ENCODE peak calls at places on chromosomes 16 and 17, in eight cellular contexts. V, F, G, Q, I, M, N and Z are unnamed samples.

GRCh38 chr16:67155305-67156145 is 4.2 kb downstream of the TRADD start:
- DNase-seq in V (no peak), F (peak; percentile 72), G (peak; percentile 55), Q (peak; percentile 80), I (no peak), M (peak; percentile 66), N (peak; percentile 80), Z (peak; percentile 87)

GRCh38 chr17:36505171-36505570 is 18.7 kb downstream of the ZNHIT3 start:
- DNase-seq in V (no peak), F (no peak), G (no peak), Q (no peak), I (no peak), M (no peak), N (no peak), Z (no peak)

GRCh38 chr17:7440113-7440822 is 956 bp downstream of the FGF11 start:
- DNase-seq in V (no peak), F (peak; percentile 71), G (peak; percentile 38), Q (peak; percentile 73), I (no peak), M (peak; percentile 32), N (peak; percentile 77), Z (peak; percentile 65)

GRCh38 chr16:30731411-30731810 is 16.8 kb upstream of the PHKG2 start:
- DNase-seq in V (no peak), F (no peak), G (no peak), Q (no peak), I (no peak), M (peak; percentile 22), N (no peak), Z (no peak)

GRCh38 chr17:41762841-41763240 is 23.7 kb downstream of the JUP start:
- DNase-seq in V (no peak), F (no peak), G (no peak), Q (no peak), I (no peak), M (no peak), N (no peak), Z (no peak)

GRCh38 chr17:70313450-70313849 is 144.1 kb downstream of the KCNJ2 start:
- DNase-seq in V (no peak), F (no peak), G (no peak), Q (no peak), I (no peak), M (no peak), N (no peak), Z (no peak)

GRCh38 chr17:63406689-63407330 is 39.3 kb downstream of the CYB561 start:
- DNase-seq in V (peak; percentile 93), F (no peak), G (peak; percentile 72), Q (no peak), I (peak; percentile 64), M (peak; percentile 91), N (peak; percentile 91), Z (peak; percentile 84)

GRCh38 chr16:29748077-29748759 is 2.4 kb upstream of the C16orf54 start:
- DNase-seq in V (no peak), F (no peak), G (no peak), Q (no peak), I (no peak), M (no peak), N (no peak), Z (no peak)

GRCh38 chr16:55991843-55992242 is 116.7 kb upstream of the CES5A start:
- DNase-seq in V (no peak), F (no peak), G (no peak), Q (no peak), I (no peak), M (no peak), N (no peak), Z (no peak)

DNA sequence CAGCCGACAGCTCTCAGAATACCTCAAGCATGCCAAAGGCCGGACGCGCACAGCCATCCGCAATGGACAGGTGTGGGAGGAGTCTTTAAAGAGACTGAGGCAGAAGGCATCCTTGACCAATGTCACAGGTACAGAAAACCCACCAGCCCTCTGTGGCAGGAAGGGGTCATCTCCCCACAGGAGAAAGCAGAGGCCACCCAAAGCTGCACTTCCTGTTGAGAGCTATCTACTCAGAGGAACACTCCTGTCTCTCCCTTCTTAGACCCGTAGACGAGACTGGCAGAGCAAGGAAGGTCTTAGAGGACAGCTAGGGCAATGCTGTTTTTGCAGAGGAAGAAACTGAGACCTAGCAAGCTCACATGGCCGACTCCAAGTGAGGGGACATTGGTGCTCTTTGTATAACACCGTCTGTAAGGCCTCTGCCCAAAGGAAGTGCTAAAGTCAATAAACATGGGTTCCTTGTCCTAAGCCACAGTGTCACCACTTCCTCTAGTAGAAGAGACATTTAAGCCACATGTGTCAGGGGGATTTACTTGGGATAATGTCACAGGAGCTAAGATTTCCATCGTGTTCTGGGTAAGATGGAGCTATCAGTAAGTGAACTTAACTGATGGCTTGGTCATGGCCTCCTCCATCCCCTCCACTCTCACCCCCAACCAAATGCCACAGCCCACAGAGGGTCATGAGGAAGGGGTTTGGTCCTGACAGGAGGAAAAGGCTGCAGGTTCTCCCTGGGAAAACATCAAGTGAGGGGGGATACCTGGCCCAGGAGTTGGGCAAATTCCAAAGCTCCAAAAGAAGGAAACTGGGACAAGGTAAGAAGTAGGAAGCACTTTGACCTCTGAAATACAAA is 9.4 kb downstream of the LPO start:
- DNase-seq in V (no peak), F (no peak), G (no peak), Q (no peak), I (no peak), M (no peak), N (no peak), Z (no peak)
- H3K27me3 ChIP-seq in V (peaks cover 10% of the 10 kb centered on the region), F (peaks cover 97% of the 10 kb centered on the region), G (no peaks in the 10 kb centered on the region), Q (peaks cover 5% of the 10 kb centered on the region), I (no peaks in the 10 kb centered on the region), M (peaks cover 78% of the 10 kb centered on the region), N (no peaks in the 10 kb centered on the region), Z (peaks cover 68% of the 10 kb centered on the region)

GRCh38 chr17:69187294-69187693 is 41.3 kb downstream of the ABCA10 start:
- DNase-seq in V (no peak), F (no peak), G (no peak), Q (no peak), I (no peak), M (no peak), N (no peak), Z (no peak)

GRCh38 chr17:69188064-69188463 is 40.6 kb downstream of the ABCA10 start:
- DNase-seq in V (no peak), F (no peak), G (no peak), Q (no peak), I (no peak), M (no peak), N (no peak), Z (no peak)

GRCh38 chr17:69188796-69189195 is 39.8 kb downstream of the ABCA10 start:
- DNase-seq in V (no peak), F (no peak), G (no peak), Q (no peak), I (no peak), M (no peak), N (no peak), Z (no peak)

GRCh38 chr17:69198238-69198637 is 30.4 kb downstream of the ABCA10 start:
- DNase-seq in V (no peak), F (no peak), G (no peak), Q (no peak), I (no peak), M (no peak), N (no peak), Z (no peak)

DNA sequence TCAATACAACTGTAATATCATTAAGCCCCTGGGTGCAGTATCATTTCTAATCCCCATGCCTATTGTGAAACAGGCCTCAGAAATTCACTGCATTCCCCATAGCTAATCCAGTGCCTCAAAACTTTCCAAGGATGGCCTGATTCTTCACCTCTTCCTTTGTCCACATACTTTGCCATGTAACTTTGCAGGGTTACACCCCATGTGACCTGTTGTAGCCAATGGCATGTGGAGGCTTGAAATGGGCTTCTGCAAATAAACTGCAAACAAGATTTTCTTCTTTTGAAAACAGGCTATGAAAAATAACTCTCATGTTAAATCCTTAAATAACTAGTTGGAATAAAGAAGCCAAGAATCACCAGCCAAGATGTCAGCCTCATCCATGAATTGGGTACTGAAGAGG is 35.9 kb downstream of the ABCA10 start:
- DNase-seq in V (no peak), F (no peak), G (no peak), Q (no peak), I (no peak), M (no peak), N (no peak), Z (no peak)
- H3K4me1 ChIP-seq in V (no peaks in the 10 kb centered on the region), F (no peaks in the 10 kb centered on the region), G (no peaks in the 10 kb centered on the region), Q (no peaks in the 10 kb centered on the region), I (no peaks in the 10 kb centered on the region), M (no peaks in the 10 kb centered on the region), N (no peaks in the 10 kb centered on the region), Z (no peaks in the 10 kb centered on the region)

GRCh38 chr17:74923538-74924249 is 379 bp upstream of the OTOP2 start:
- DNase-seq in V (no peak), F (peak; percentile 60), G (peak; percentile 55), Q (peak; percentile 79), I (no peak), M (peak; percentile 22), N (peak; percentile 76), Z (peak; percentile 82)
- H3K27me3 ChIP-seq in V (peaks cover 4% of the 10 kb centered on the region), F (peaks cover 100% of the 10 kb centered on the region), G (peaks cover 23% of the 10 kb centered on the region), Q (peaks cover 25% of the 10 kb centered on the region), I (peaks cover 18% of the 10 kb centered on the region), M (peaks cover 80% of the 10 kb centered on the region), N (no peaks in the 10 kb centered on the region), Z (peaks cover 52% of the 10 kb centered on the region)

DNA sequence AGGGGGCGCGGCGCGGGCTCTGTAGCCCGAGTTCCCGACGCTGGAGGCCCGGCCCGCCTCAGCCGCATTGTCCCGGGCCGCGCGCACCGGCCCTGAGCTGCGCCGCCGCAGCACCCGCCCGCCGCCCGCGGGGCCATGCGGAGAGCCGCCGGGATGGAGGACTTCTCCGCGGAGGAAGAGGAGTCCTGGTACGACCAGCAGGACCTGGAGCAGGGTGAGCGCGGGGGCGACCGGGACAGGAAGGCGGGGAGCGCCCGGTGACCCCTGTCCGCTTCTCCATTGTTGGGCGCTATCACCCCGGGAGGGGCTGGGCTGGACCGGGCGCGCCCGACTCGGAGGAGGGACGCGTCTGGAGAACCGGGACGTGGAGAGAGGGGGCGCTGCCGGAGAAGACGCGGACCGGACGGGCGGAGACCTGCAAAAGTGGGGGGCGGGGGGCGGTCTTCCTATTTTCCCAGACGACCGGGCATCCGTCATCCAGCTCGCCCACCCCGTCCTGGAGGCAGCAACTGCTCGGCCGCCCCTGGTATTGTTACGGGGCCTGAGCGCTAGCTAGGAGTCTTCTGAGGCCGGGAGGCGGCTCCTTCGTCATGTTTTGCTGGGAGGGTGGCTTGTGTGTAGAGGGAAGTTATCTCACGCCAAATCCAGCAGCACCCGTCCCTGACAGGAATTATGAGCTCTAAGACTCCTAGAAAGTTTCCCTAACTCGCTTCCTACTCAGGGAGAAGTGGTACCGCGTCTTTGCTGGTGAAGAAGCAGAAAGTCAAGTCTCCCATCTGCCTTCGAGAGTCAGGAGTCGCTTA is 678 bp downstream of the CDR2L start:
- DNase-seq in V (no peak), F (peak; percentile 90), G (peak; percentile 46), Q (peak; percentile 84), I (no peak), M (peak; percentile 89), N (peak; percentile 85), Z (peak; percentile 76)
- H3K4me1 ChIP-seq in V (peaks cover 59% of the 10 kb centered on the region), F (peaks cover 55% of the 10 kb centered on the region), G (no peaks in the 10 kb centered on the region), Q (peaks cover 8% of the 10 kb centered on the region), I (peaks cover 22% of the 10 kb centered on the region), M (peaks cover 25% of the 10 kb centered on the region), N (peaks cover 19% of the 10 kb centered on the region), Z (peaks cover 7% of the 10 kb centered on the region)